ENCODE peak calls at places on chromosomes 7 and 10, in ten cellular contexts. I, X, E, A, H, N, P, U, W and V are unnamed samples.

GRCh38 chr10:24519950-24520349 is 203.7 kb downstream of the ARHGAP21 start:
- DNase-seq in I (no peak), X (no peak), E (no peak), A (no peak), H (no peak), N (no peak), P (no peak), U (no peak), W (no peak), V (no peak)

GRCh38 chr7:117171106-117171505 is 151.8 kb downstream of the WNT2 start:
- DNase-seq in I (no peak), X (no peak), E (no peak), A (no peak), H (no peak), N (no peak), P (no peak), U (no peak), W (no peak), V (no peak)

GRCh38 chr7:64876792-64877713 is 26.0 kb upstream of the ZNF273 start:
- DNase-seq in I (no peak), X (no peak), E (peak), A (peak), H (peak), N (no peak), P (peak), U (no peak), W (peak), V (peak)

GRCh38 chr10:133294189-133294588 is 14.5 kb downstream of the TUBGCP2 start:
- DNase-seq in I (no peak), X (no peak), E (no peak), A (no peak), H (no peak), N (no peak), P (no peak), U (no peak), W (no peak), V (no peak)

GRCh38 chr10:127168251-127168650 is 28.1 kb downstream of the INSYN2A start:
- DNase-seq in I (no peak), X (no peak), E (no peak), A (no peak), H (no peak), N (no peak), P (no peak), U (no peak), W (no peak), V (no peak)

GRCh38 chr7:107068156-107068555 is 23.7 kb downstream of the PRKAR2B start:
- DNase-seq in I (no peak), X (no peak), E (no peak), A (no peak), H (no peak), N (no peak), P (no peak), U (no peak), W (peak), V (no peak)

GRCh38 chr10:29033311-29033940 is 255.4 kb upstream of the LYZL1 start:
- DNase-seq in I (no peak), X (no peak), E (no peak), A (no peak), H (no peak), N (no peak), P (no peak), U (no peak), W (no peak), V (no peak)

GRCh38 chr7:102874166-102874829 is 38.5 kb upstream of the LRRC17 start:
- DNase-seq in I (no peak), X (no peak), E (peak), A (no peak), H (no peak), N (peak), P (no peak), U (peak), W (no peak), V (no peak)

GRCh38 chr10:14144491-14144890 is 186.2 kb downstream of the FRMD4A start:
- DNase-seq in I (no peak), X (no peak), E (no peak), A (no peak), H (no peak), N (no peak), P (no peak), U (no peak), W (peak), V (no peak)

GRCh38 chr7:81294897-81295515 is 376.2 kb upstream of the SEMA3C start:
- DNase-seq in I (no peak), X (no peak), E (no peak), A (no peak), H (no peak), N (no peak), P (no peak), U (no peak), W (no peak), V (no peak)

DNA sequence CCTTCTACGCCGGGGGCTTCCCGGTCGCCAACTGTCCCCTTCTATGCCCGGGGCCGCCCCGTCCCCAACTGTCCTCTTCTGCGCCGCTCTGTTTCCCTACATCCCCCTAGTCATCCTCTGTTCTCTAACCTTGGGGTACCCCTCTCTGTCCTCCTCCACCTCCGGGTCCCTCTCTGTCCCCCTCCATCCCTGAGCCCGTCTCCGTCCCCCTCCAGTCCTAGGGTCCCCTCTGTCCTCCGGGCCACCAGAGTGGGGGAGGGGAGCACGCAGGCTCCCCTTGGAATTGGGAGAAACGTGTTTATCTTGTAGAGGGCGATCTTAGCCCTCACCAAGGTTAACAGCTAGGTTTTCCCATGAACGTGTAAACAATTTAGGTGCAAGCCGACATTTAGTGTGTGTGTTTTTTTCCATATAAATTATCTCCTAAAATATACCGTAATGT is 861 bp upstream of the KLF6 start:
- DNase-seq in I (no peak), X (no peak), E (peak), A (no peak), H (no peak), N (no peak), P (peak), U (no peak), W (peak), V (no peak)
- TF ChIP-seq CTCF in I (no peak), X (no peak), E (no peak), A (no peak), H (no peak), N (no peak), P (no peak), U (no peak), W (no peak), V (peak)

DNA sequence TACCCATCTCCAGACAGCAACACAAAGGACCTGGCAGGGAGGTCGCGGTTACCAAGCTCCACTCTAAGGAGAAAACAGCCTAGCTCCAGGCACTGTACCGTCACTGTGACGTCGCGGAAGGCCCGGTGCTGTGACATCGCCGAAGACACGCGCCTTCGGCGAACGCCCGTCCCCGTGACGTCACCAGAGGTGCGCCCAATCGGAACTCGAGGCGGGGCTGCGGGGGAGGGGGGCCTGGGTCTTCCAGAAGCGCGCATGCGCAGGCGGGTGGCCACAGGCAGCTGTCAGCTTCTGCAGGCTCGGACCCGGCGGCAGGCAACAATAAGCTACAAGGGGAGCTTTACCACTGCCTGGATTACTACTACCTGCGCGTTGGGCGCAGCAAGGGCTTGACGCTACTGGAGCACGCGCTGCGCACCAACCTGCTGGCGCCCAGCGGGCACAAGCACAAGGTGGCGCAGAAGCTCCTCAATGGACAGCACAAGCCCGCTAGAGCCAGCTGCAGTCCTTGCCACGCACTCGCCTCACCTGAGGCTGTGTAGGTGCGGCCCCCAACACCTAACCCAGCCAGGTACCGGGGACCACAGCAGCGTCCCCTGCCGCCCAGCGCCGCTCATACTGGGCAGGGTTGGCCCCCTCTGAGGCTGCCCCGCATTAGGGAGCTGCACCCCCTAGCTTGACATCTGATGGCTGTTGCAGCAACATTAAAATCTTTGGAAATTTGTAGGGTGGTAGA is 208.4 kb downstream of the TPST1 start:
- DNase-seq in I (no peak), X (peak), E (peak), A (peak), H (peak), N (peak), P (peak), U (peak), W (no peak), V (peak)
- TF ChIP-seq CTCF in I (peak), X (peak), E (peak), A (peak), H (peak), N (peak), P (no peak), U (peak), W (no peak), V (peak)

DNA sequence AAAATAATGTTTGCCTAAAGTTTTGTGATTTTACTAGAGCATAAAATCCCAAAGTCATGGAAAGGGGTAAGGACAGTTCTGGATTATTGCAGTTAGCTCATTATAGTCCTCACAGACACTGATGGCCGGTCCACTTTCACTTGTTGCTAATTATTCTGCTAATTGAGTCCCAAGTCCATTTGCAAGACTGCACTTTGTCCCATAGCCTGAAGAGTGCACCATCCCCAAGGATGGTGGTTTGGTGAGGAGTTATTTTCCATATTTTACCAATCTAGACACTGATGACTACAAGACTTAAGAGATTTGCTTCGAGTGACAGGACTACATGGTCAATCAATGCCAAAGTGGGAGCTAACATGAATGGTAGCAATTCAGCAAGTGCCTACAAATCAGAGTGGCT is 181.8 kb upstream of the CACNA2D1 start:
- DNase-seq in I (no peak), X (no peak), E (no peak), A (no peak), H (no peak), N (no peak), P (no peak), U (no peak), W (no peak), V (no peak)
- TF ChIP-seq CTCF in I (no peak), X (no peak), E (peak), A (no peak), H (no peak), N (no peak), P (no peak), U (no peak), W (peak), V (no peak)

GRCh38 chr10:6746782-6747181 is 166.7 kb upstream of the PRKCQ start:
- DNase-seq in I (no peak), X (no peak), E (no peak), A (no peak), H (no peak), N (no peak), P (no peak), U (no peak), W (no peak), V (no peak)
- TF ChIP-seq CTCF in I (no peak), X (no peak), E (no peak), A (no peak), H (no peak), N (no peak), P (no peak), U (no peak), W (no peak), V (no peak)

DNA sequence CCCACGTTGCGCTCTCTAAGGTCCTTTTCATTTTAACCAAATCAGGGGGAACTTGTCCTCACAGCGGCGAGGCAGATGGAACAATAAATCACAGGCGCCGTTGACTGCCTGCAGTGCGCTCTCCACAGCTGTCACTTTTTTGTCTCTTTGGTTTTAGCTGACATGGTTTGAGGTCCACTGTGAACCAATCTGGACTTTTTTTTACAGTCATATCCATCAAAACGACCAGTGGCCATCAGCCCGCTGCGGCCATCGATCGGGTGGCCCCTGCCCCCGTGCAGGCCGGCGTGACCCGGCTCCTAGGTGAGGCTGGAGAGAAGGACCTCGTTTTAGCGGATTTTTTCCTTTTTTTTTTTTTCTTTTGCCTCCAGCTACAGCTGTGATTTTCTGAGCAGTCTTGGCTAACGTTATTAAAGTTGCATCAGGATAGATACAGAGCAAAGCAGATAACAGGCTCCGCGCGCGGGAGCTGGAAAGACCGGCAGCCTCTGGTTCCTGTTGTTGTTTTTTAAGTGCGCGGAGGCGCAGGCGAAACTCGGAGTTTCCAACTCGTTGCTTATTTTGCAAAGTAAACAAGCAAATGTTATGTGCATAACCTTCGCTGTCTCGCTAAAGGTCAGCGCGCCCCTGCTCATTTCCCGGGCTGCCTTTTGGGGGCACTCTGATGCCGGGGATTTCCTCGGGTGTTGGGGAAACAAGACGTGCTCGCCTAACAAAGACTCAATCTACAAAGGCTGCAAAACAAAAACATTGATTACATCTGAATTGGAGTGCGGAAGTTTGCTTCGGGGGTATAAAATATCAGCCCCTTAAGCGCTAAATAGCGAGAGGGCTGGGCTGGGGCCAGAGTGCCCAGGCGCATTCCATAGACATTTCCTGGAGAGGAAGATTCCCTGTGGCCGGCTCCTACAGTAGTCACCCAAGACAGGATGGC is 414.9 kb upstream of the MKI67 start:
- DNase-seq in I (no peak), X (no peak), E (no peak), A (no peak), H (no peak), N (no peak), P (peak), U (no peak), W (no peak), V (no peak)
- TF ChIP-seq CTCF in I (no peak), X (peak), E (no peak), A (no peak), H (no peak), N (peak), P (no peak), U (no peak), W (peak), V (peak)

GRCh38 chr10:96047004-96047649 is 3.7 kb downstream of the CCNJ start:
- DNase-seq in I (no peak), X (no peak), E (no peak), A (no peak), H (no peak), N (no peak), P (no peak), U (no peak), W (no peak), V (no peak)
- TF ChIP-seq CTCF in I (no peak), X (no peak), E (no peak), A (no peak), H (no peak), N (no peak), P (no peak), U (no peak), W (peak), V (no peak)

GRCh38 chr10:25701651-25702050 is 232.4 kb upstream of the MYO3A start:
- DNase-seq in I (no peak), X (no peak), E (no peak), A (no peak), H (no peak), N (no peak), P (no peak), U (no peak), W (no peak), V (no peak)
- TF ChIP-seq CTCF in I (no peak), X (no peak), E (no peak), A (no peak), H (no peak), N (no peak), P (no peak), U (no peak), W (no peak), V (no peak)

GRCh38 chr7:23938937-23939552 is 229.0 kb downstream of the STK31 start:
- DNase-seq in I (no peak), X (peak), E (peak), A (no peak), H (no peak), N (no peak), P (peak), U (peak), W (peak), V (no peak)
- TF ChIP-seq CTCF in I (peak), X (peak), E (peak), A (no peak), H (no peak), N (peak), P (peak), U (peak), W (peak), V (peak)

GRCh38 chr7:155009570-155010157 is 6.7 kb upstream of the PAXIP1 start:
- DNase-seq in I (no peak), X (no peak), E (peak), A (no peak), H (no peak), N (no peak), P (no peak), U (no peak), W (peak), V (no peak)
- TF ChIP-seq CTCF in I (peak), X (peak), E (peak), A (peak), H (peak), N (peak), P (peak), U (peak), W (peak), V (peak)